ENCODE peak calls at places on chromosomes 12 and 14, in seven cellular contexts. S is lower leg skin, C is stomach, K is right lobe of liver, T is heart left ventricle, G is HCT116, D is endothelial cell of umbilical vein. R is an unnamed sample.

GRCh38 chr14:37595809-37596595 is 573 bp downstream of the TTC6 start:
- DNase-seq in T (no peak), G (peak), K (peak), S (no peak), D (no peak), C (peak), R (no peak)

GRCh38 chr12:40745386-40745785 is 53.1 kb downstream of the CNTN1 start:
- DNase-seq in K (no peak), C (no peak), S (no peak), G (peak), D (no peak), T (no peak), R (no peak)

GRCh38 chr12:6451348-6452244 is at the start of gene TAPBPL:
- DNase-seq in K (peak), T (peak), C (peak), S (peak), D (peak), G (no peak), R (peak)

GRCh38 chr14:67514650-67515385 is 18.3 kb upstream of the PLEKHH1 start:
- DNase-seq in K (peak), D (peak), C (peak), T (peak), G (no peak), S (no peak), R (peak)

GRCh38 chr12:132190012-132190755 is 45.9 kb downstream of the NOC4L start:
- DNase-seq in C (no peak), G (no peak), D (no peak), K (no peak), S (no peak), T (no peak), R (peak)

GRCh38 chr14:33477752-33478151 is 473.1 kb downstream of the EGLN3 start:
- DNase-seq in T (no peak), S (no peak), K (no peak), D (no peak), C (no peak), G (no peak), R (no peak)

GRCh38 chr12:27434673-27435565 is 11.6 kb upstream of the SMCO2 start:
- DNase-seq in G (no peak), T (no peak), K (no peak), S (no peak), D (peak), C (no peak), R (no peak)

GRCh38 chr14:51922624-51923023 is 62.2 kb downstream of the GNG2 start:
- DNase-seq in C (no peak), G (no peak), K (no peak), T (peak), S (no peak), D (no peak), R (peak)

DNA sequence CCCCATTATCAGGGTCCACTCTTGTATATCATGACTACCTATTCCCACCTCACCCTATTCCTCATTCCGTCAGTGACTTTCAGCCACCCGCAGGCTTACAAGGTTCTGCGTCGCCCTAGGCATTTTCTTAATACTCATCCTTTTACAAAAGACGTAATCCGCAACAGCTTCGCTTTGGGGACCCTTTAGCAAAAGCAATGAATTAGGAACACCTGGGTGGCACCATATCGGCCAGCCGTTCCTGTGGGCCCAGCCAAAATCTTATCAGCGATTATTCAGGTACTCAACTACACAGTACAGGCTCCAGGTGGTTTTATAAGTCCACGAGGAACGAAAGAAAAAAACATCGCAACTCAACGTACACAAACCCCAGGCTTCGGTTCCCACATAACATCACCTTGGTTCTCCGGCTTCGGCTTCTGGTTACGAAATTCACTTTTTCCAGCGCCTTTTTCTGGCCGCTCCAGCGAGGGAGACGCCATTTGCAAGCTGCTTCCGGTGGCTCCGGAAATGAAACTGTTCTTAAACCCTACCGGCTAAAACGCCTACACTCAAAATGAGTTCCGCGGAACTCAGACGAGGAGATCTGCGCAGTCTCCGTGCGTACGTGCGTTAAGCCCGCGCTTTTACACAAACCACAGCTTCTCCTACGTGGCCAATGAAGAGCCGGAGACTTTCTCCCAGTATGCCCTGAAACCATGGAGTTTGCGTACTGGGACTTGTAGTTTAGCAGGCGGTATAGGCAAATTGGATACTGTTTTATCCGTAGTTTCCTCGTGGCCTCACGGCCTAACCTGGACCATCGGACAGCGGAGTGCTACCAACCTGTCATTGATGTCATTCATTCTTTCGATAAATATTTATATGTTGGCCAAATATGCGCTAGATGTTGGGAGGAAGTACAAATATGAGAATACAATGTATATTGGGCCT is at the start of gene KRR1:
- DNase-seq in C (peak), T (peak), S (peak), K (peak), G (peak), D (peak), R (peak)
- TF ChIP-seq POLR2A in C (no peak), T (peak), S (no peak), K (peak), G (peak), D (peak), R (no peak)

GRCh38 chr12:54049164-54049563 is 4.5 kb upstream of the HOXC4 start:
- DNase-seq in T (no peak), G (no peak), K (no peak), S (no peak), C (no peak), D (no peak), R (no peak)

GRCh38 chr12:54051916-54052744 is 1.5 kb upstream of the HOXC4 start:
- DNase-seq in C (no peak), T (no peak), S (no peak), D (no peak), K (no peak), G (no peak), R (no peak)

GRCh38 chr12:54050479-54050805 is 3.2 kb upstream of the HOXC4 start:
- DNase-seq in S (no peak), T (no peak), C (no peak), G (no peak), K (no peak), D (no peak), R (no peak)

GRCh38 chr12:54052745-54053624 is 650 bp upstream of the HOXC4 start:
- DNase-seq in S (no peak), T (no peak), G (no peak), K (no peak), D (no peak), C (no peak), R (peak)

DNA sequence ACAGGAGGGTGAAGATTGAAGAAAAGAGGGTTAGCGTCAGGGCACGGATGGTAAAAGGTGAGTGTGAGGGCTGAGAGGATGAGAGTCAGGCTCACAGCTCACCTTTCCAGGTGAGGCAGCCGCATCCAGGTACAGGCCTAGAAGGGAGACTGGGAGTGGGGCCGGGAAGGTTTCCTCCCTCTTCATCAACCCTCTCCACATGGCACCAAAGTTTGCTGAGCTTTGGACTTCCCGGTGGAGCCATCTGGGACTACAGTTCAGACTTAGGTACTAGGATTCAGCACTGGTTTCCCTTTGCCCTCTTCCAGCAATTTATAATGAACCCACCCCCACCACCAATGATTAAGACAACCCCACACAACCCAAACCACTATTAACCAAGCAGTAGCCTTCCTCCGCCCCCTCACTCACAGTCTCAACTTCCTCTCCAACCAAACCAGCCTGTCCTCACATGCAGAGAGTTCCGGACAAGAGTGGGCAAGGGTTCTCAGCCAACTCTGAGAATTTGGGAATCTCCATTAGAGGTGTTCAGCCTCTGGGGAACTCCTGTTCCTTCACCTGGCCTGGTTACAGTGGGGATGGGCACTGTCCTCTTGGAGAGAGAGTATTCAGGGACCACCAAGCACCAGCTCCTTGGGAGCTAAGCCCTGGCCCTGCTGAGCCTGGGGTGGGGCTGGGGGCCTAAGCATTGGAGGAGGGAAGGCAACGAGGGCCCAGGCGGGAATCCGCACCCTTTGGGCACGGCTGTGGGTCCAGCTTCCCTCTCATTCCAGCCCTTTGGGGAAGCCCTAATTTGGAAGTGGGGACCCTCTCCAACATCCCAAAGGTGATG is 2.3 kb upstream of the HOXC4 start:
- DNase-seq in G (no peak), D (no peak), T (no peak), S (no peak), C (no peak), K (no peak), R (no peak)
- H3K4me3 ChIP-seq in G (no peak), D (no peak), T (no peak), S (no peak), C (no peak), K (no peak), R (no peak)

GRCh38 chr12:128970110-128970509 is 116.8 kb downstream of the GLT1D1 start:
- DNase-seq in G (no peak), C (no peak), D (no peak), S (no peak), T (no peak), K (no peak), R (no peak)
- TF ChIP-seq CTCF in G (no peak), C (no peak), D (no peak), S (no peak), T (no peak), K (no peak), R (no peak)

GRCh38 chr12:56898938-56899337 is 35.3 kb downstream of the SDR9C7 start:
- DNase-seq in C (no peak), K (peak), D (no peak), S (no peak), T (no peak), G (no peak), R (no peak)
- TF ChIP-seq POLR2A in C (no peak), K (no peak), D (no peak), S (no peak), T (no peak), G (no peak), R (no peak)

R was measured in ovary.